ENCODE peak calls at places on chromosomes 5 and 9, in eight cellular contexts. N is transverse colon, E is H1, C is SK-N-SH, R is suprapubic skin, Z is tibial nerve, K is stomach, I is A549. A is an unnamed sample. For H3K4me1 and H3K9me3, the result is how much of the 10 kb centered on the place peaks cover.

GRCh38 chr5:160262151-160262550 is 32.8 kb downstream of the FABP6 start:
- DNase-seq in Z (no peak), R (no peak), K (no peak), I (no peak), E (no peak), C (peak), N (no peak), A (no peak)

GRCh38 chr5:130206686-130207085 is 302.4 kb downstream of the CHSY3 start:
- DNase-seq in Z (no peak), K (no peak), I (no peak), C (no peak), N (no peak), R (no peak), E (no peak), A (no peak)

GRCh38 chr5:16883801-16884200 is 52.3 kb downstream of the MYO10 start:
- DNase-seq in K (no peak), E (no peak), R (no peak), Z (no peak), I (no peak), N (no peak), C (no peak), A (no peak)

GRCh38 chr5:98108497-98108896 is 665.0 kb upstream of the RGMB start:
- DNase-seq in K (no peak), R (no peak), I (no peak), E (no peak), Z (no peak), N (no peak), C (no peak), A (no peak)

GRCh38 chr5:174195517-174195916 is 150.0 kb downstream of the NSG2 start:
- DNase-seq in Z (no peak), N (no peak), I (no peak), C (peak), E (no peak), R (no peak), K (no peak), A (no peak)

GRCh38 chr5:115264786-115265185 is 2.1 kb upstream of the PGGT1B start:
- DNase-seq in E (no peak), N (no peak), I (no peak), Z (no peak), K (no peak), C (no peak), R (no peak), A (no peak)

GRCh38 chr5:60340965-60341471 is 358.9 kb downstream of the DEPDC1B start:
- DNase-seq in C (no peak), I (no peak), Z (no peak), N (no peak), R (no peak), E (no peak), K (no peak), A (no peak)

GRCh38 chr5:103990064-103990463 is 427.5 kb upstream of the NUDT12 start:
- DNase-seq in C (no peak), I (no peak), R (no peak), N (no peak), Z (no peak), K (no peak), E (no peak), A (no peak)

GRCh38 chr5:102722930-102723329 is 32.2 kb upstream of the PAM start:
- DNase-seq in C (no peak), N (no peak), R (no peak), E (no peak), K (no peak), Z (no peak), I (no peak), A (no peak)

GRCh38 chr9:91711755-91712591 is 238.1 kb downstream of the ROR2 start:
- DNase-seq in R (no peak), I (no peak), K (no peak), N (peak), E (no peak), C (no peak), Z (no peak), A (no peak)

GRCh38 chr9:85527331-85528015 is 214.3 kb downstream of the AGTPBP1 start:
- DNase-seq in Z (no peak), K (no peak), E (no peak), I (no peak), R (no peak), N (no peak), C (no peak), A (no peak)

GRCh38 chr9:134944351-134944802 is 26.7 kb upstream of the FCN1 start:
- DNase-seq in C (no peak), I (no peak), N (no peak), K (no peak), Z (no peak), R (no peak), E (no peak), A (no peak)

GRCh38 chr9:134707031-134707680 is 65.6 kb downstream of the COL5A1 start:
- DNase-seq in C (peak), R (no peak), I (no peak), E (no peak), Z (peak), K (peak), N (peak), A (peak)

GRCh38 chr5:93385665-93386064 is 195.4 kb downstream of the NR2F1-AS1 start:
- DNase-seq in C (no peak), Z (no peak), K (no peak), I (no peak), R (no peak), E (no peak), N (no peak), A (no peak)

GRCh38 chr5:106940986-106941385 is 729.8 kb downstream of the EFNA5 start:
- DNase-seq in K (peak), I (peak), N (no peak), E (no peak), C (no peak), R (no peak), Z (no peak), A (no peak)

GRCh38 chr5:10724799-10725507 is 36.1 kb downstream of the DAP start:
- DNase-seq in I (peak), K (peak), R (no peak), N (peak), C (peak), E (no peak), Z (peak), A (peak)

DNA sequence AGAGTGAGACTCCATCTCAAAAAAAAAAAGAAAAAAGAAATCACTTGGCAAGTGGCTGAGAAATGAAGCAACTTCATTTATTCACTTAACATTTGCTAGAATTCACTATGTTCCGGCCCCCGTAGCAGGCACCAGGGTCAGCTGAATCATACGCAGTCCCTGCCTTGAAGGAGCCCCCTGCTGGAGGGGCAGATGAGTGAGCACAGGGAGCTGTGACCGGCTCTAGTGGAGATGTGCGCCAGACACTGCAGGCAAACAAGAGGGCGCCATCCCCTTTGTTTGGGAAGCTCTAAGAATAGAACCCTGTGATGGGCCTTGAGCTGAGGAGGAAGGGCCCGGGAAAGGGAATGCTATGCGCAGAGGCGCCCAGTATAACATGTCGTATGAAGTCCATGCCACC is 20.2 kb upstream of the RPL26L1 start:
- DNase-seq in Z (no peak), E (peak), I (no peak), N (no peak), R (no peak), K (no peak), C (no peak), A (no peak)
- TF ChIP-seq EP300 in Z (no peak), E (no peak), I (no peak), N (no peak), R (no peak), K (no peak), C (no peak), A (no peak)

GRCh38 chr5:37720550-37720952 is 119.3 kb downstream of the GDNF start:
- DNase-seq in K (no peak), R (no peak), N (no peak), C (peak), Z (no peak), I (no peak), E (no peak), A (no peak)
- H3K4me1 ChIP-seq in K (under half), R (under half), N (under half), C (half or more), Z (under half), I (under half), E (under half), A (under half)

DNA sequence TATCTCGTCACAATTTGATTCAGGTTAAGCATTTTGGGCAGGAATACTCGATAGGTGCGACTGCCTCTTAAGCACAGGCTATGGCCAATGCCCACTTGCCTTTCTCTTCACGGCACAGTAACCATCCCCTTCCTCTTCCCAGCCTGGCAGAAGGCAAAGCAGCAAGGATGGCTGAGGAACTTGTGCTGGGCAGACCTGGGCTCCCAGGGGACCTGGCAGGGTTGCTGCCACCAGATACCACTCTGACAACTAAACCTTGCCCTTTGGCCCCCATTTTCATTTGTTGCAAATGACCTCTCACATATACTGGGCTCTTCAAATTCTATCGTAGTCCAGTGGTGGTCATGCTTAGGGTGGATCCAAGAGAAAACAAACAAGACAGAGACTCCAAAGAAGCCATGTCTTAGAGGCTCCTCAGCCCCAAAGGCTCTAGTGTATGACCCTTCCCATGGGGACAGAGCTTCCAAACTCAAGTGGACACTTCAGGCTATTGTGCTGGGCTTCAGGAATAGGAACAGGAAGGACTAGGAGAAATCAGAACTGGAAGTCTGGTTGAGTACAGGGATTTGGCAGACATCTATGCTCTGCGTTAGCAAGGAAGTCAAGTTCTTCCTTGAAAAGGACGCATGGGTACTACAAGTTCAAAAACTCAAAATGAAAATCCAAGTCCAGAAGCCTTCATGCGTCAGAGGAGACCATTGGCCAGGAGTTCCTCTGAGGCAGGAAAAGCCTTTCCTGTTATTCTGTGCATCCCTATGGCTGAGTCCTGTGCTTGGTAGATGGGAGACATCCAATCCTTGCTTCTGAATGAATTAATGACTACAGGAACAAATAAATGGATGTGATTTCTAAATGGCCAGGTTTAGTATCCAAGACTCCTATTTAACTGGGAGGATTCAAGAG is 64.6 kb upstream of the PLPP1 start:
- DNase-seq in I (no peak), N (no peak), C (no peak), Z (no peak), K (no peak), R (no peak), E (peak), A (no peak)
- H3K9me3 ChIP-seq in I (under half), N (under half), C (under half), Z (under half), K (under half), R (under half), E (under half), A (under half)

GRCh38 chr5:82849885-82850284 is 227.3 kb downstream of the TMEM167A start:
- DNase-seq in C (no peak), N (no peak), E (no peak), R (no peak), I (no peak), K (no peak), Z (no peak), A (no peak)
- TF ChIP-seq EP300 in C (no peak), N (no peak), E (no peak), R (no peak), I (no peak), K (no peak), Z (no peak), A (no peak)

GRCh38 chr9:110895141-110895912 is 142.9 kb downstream of the LPAR1 start:
- DNase-seq in E (no peak), R (no peak), N (peak), Z (peak), K (no peak), I (no peak), C (no peak), A (peak)

GRCh38 chr9:110894731-110895130 is 143.5 kb downstream of the LPAR1 start:
- DNase-seq in Z (no peak), I (no peak), C (no peak), N (no peak), E (no peak), K (no peak), R (no peak), A (no peak)

GRCh38 chr9:110900917-110901316 is 137.4 kb downstream of the LPAR1 start:
- DNase-seq in K (no peak), R (no peak), C (no peak), E (no peak), Z (no peak), I (no peak), N (no peak), A (no peak)

GRCh38 chr9:110897899-110898298 is 140.4 kb downstream of the LPAR1 start:
- DNase-seq in C (no peak), I (no peak), E (no peak), K (no peak), Z (no peak), N (no peak), R (no peak), A (no peak)

GRCh38 chr9:110900451-110900850 is 137.8 kb downstream of the LPAR1 start:
- DNase-seq in R (no peak), I (no peak), Z (no peak), E (no peak), N (no peak), K (no peak), C (no peak), A (no peak)
- H3K4me1 ChIP-seq in R (under half), I (under half), Z (under half), E (under half), N (under half), K (under half), C (under half), A (under half)

GRCh38 chr9:118444403-118444802 is 740.2 kb downstream of the TLR4 start:
- DNase-seq in I (no peak), N (no peak), R (no peak), C (no peak), K (no peak), E (no peak), Z (no peak), A (no peak)

GRCh38 chr9:118438805-118439204 is 734.6 kb downstream of the TLR4 start:
- DNase-seq in Z (no peak), I (no peak), R (no peak), E (no peak), K (no peak), N (no peak), C (no peak), A (no peak)

GRCh38 chr9:118439446-118439845 is 735.2 kb downstream of the TLR4 start:
- DNase-seq in E (no peak), K (no peak), I (no peak), N (peak), C (no peak), R (no peak), Z (no peak), A (no peak)
- H3K9me3 ChIP-seq in E (under half), K (under half), I (under half), N (under half), C (under half), R (under half), Z (under half), A (under half)

DNA sequence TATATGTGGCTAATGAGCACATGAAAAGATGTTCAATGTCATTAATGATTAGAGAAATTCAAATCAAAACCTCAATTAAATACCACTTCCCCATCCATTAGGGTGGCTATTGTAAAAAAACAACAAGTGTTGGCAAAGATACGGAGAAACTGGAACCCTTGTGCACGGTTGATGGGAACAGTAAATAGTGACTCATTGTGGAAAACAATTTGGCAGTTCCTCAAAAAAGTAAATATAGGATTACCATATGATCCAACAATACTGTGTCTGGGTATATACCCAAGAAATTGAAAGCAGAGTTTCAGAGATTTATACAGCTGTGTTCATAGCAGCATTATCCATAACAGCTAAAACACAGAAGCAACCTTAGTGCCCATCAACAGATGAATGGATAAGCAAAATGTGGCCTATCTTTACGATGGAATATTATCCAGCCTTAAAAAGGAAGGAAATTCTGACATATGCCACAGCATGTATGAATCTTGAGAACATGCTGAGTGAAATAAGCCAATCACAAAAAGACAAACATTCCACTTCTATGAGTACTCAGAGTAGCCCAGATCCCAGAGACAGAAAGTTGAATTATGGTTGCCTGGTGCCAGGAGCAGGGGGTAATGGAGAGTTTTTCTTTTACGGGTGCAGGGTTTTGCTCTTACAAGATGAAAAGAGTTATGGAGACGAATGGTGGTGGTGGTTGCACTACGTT is 41.4 kb upstream of the LRRC14B start:
- DNase-seq in K (no peak), N (no peak), C (no peak), I (no peak), E (no peak), Z (no peak), R (no peak), A (no peak)
- TF ChIP-seq EP300 in K (no peak), N (no peak), C (no peak), I (no peak), E (no peak), Z (no peak), R (no peak), A (no peak)

DNA sequence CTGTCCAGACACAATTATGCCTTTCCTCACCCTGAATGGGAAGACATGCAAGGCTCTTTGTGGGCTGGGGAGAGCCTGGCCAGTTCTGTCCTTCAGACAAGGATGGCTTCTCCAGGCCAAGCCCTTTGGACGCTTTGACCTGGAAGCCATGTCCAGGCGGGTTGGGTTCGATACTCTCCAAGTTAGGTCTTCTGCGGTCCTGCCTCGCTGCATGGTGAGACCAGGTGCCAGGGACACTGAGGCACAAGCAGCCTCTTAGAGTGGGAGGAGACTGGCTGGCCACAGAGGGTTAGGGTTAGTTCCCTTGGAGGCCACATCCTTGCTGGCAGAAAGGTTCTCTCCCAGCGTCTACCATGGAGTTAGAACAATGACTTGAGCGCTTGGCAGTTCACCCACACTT is 67.6 kb downstream of the SHB start:
- DNase-seq in N (no peak), Z (no peak), E (no peak), C (no peak), K (no peak), R (no peak), I (no peak), A (no peak)
- H3K4me1 ChIP-seq in N (under half), Z (under half), E (under half), C (under half), K (under half), R (under half), I (under half), A (under half)

A was measured in sigmoid colon.